ENCODE peak calls at places on chromosome 14, in nine cellular contexts. J is CD4-positive, alpha-beta memory T cell; L is stimulated activated CD8-positive, alpha-beta memory T cell treated with anti-CD3 and anti-CD28 coated beads, Interleukin-15, amount 100 ng/mL, for 1 hour; V is nephron progenitor cell; Z is activated CD4-positive, alpha-beta T cell treated with anti-CD3 and anti-CD28 coated beads for 48 hours; M is CD8-positive, alpha-beta memory T cell; H is endothelial cell; I is ELF-1; P is activated naive CD4-positive, alpha-beta T cell treated with Interleukin-2 at 50 U/mL for 16 hours. Y is an unnamed sample.

GRCh38 chr14:68248481-68249255 is 429.1 kb downstream of the RAD51B start:
- DNase-seq in J (peak), L (no peak), V (peak), Z (no peak), M (peak), H (no peak), I (peak), P (no peak), Y (peak)

GRCh38 chr14:33452982-33453381 is 497.9 kb downstream of the EGLN3 start:
- DNase-seq in J (no peak), L (no peak), V (no peak), Z (no peak), M (no peak), H (no peak), I (no peak), P (no peak), Y (no peak)

GRCh38 chr14:75363156-75363555 is 64.7 kb upstream of the JDP2 start:
- DNase-seq in J (no peak), L (no peak), V (no peak), Z (no peak), M (no peak), H (no peak), I (no peak), P (no peak), Y (no peak)

GRCh38 chr14:88340357-88340756 is 17.3 kb upstream of the KCNK10 start:
- DNase-seq in J (no peak), L (no peak), V (no peak), Z (no peak), M (no peak), H (no peak), I (no peak), P (no peak), Y (no peak)

GRCh38 chr14:55245657-55246268 is 25.5 kb upstream of the FBXO34 start:
- DNase-seq in J (peak), L (no peak), V (no peak), Z (peak), M (peak), H (peak), I (no peak), P (no peak), Y (no peak)

GRCh38 chr14:34700622-34701130 is 13.7 kb downstream of the CFL2 start:
- DNase-seq in J (no peak), L (no peak), V (no peak), Z (no peak), M (no peak), H (no peak), I (no peak), P (no peak), Y (no peak)

GRCh38 chr14:51293926-51294290 is 53.9 kb downstream of the TMX1 start:
- DNase-seq in J (no peak), L (no peak), V (no peak), Z (no peak), M (no peak), H (no peak), I (no peak), P (no peak), Y (no peak)

GRCh38 chr14:90580381-90581335 is 183.8 kb downstream of the CALM1 start:
- DNase-seq in J (no peak), L (no peak), V (peak), Z (no peak), M (no peak), H (no peak), I (no peak), P (no peak), Y (no peak)

GRCh38 chr14:65208548-65208947 is 106.2 kb upstream of the MAX start:
- DNase-seq in J (no peak), L (no peak), V (no peak), Z (no peak), M (no peak), H (no peak), I (no peak), P (no peak), Y (no peak)

GRCh38 chr14:95876769-95877490 is at the start of gene TUNAR:
- DNase-seq in J (no peak), L (no peak), V (peak), Z (no peak), M (no peak), H (peak), I (peak), P (no peak), Y (no peak)

GRCh38 chr14:65732112-65732511 is 319.6 kb downstream of the FUT8 start:
- DNase-seq in J (no peak), L (no peak), V (no peak), Z (no peak), M (no peak), H (no peak), I (no peak), P (no peak), Y (no peak)

GRCh38 chr14:51014625-51015024 is 70.3 kb upstream of the PYGL start:
- DNase-seq in J (no peak), L (no peak), V (no peak), Z (no peak), M (no peak), H (no peak), I (no peak), P (no peak), Y (no peak)

GRCh38 chr14:102255401-102256190 is 49.4 kb downstream of the MOK start:
- DNase-seq in J (no peak), L (no peak), V (no peak), Z (no peak), M (no peak), H (no peak), I (no peak), P (no peak), Y (no peak)

GRCh38 chr14:70401643-70402042 is 15.2 kb downstream of the SYNJ2BP start:
- DNase-seq in J (no peak), L (no peak), V (no peak), Z (no peak), M (no peak), H (no peak), I (no peak), P (no peak), Y (no peak)

GRCh38 chr14:76902591-76902990 is 76.4 kb downstream of the LRRC74A start:
- DNase-seq in J (no peak), L (no peak), V (no peak), Z (no peak), M (no peak), H (no peak), I (no peak), P (no peak), Y (no peak)

GRCh38 chr14:30252151-30252550 is 306.8 kb upstream of the G2E3 start:
- DNase-seq in J (no peak), L (no peak), V (no peak), Z (no peak), M (no peak), H (no peak), I (no peak), P (no peak), Y (no peak)

GRCh38 chr14:64253672-64254071 is 40.5 kb downstream of the ESR2 start:
- DNase-seq in J (no peak), L (no peak), V (no peak), Z (no peak), M (no peak), H (no peak), I (no peak), P (no peak), Y (no peak)

GRCh38 chr14:98785578-98785977 is 486.4 kb downstream of the BCL11B start:
- DNase-seq in J (no peak), L (no peak), V (no peak), Z (no peak), M (no peak), H (no peak), I (no peak), P (no peak), Y (no peak)

GRCh38 chr14:99735189-99736135 is 51.4 kb downstream of the CYP46A1 start:
- DNase-seq in J (no peak), L (no peak), V (no peak), Z (no peak), M (no peak), H (no peak), I (no peak), P (no peak), Y (no peak)

GRCh38 chr14:26905219-26905618 is 307.4 kb upstream of the NOVA1 start:
- DNase-seq in J (no peak), L (no peak), V (no peak), Z (no peak), M (no peak), H (no peak), I (no peak), P (no peak), Y (no peak)

GRCh38 chr14:62709773-62710172 is 335.5 kb downstream of the KCNH5 start:
- DNase-seq in J (no peak), L (no peak), V (no peak), Z (no peak), M (no peak), H (no peak), I (no peak), P (no peak), Y (no peak)

GRCh38 chr14:34103176-34103575 is 152.3 kb upstream of the EGLN3 start:
- DNase-seq in J (no peak), L (no peak), V (no peak), Z (no peak), M (no peak), H (no peak), I (peak), P (no peak), Y (no peak)

GRCh38 chr14:32004300-32004699 is 72.8 kb upstream of the ARHGAP5 start:
- DNase-seq in J (no peak), L (no peak), V (no peak), Z (no peak), M (no peak), H (no peak), I (no peak), P (no peak), Y (no peak)

GRCh38 chr14:62179367-62180018 is 417.3 kb downstream of the SNAPC1 start:
- DNase-seq in J (no peak), L (no peak), V (peak), Z (peak), M (no peak), H (peak), I (peak), P (no peak), Y (peak)

GRCh38 chr14:70096866-70097265 is 91.9 kb downstream of the SLC8A3 start:
- DNase-seq in J (no peak), L (no peak), V (peak), Z (no peak), M (no peak), H (peak), I (peak), P (no peak), Y (no peak)

GRCh38 chr14:64841121-64841611 is 38.5 kb downstream of the SPTB start:
- DNase-seq in J (no peak), L (no peak), V (peak), Z (no peak), M (no peak), H (peak), I (peak), P (no peak), Y (no peak)

GRCh38 chr14:104136472-104137296 is 1.7 kb upstream of the KIF26A start:
- DNase-seq in J (no peak), L (no peak), V (peak), Z (peak), M (no peak), H (no peak), I (no peak), P (no peak), Y (no peak)

GRCh38 chr14:34179723-34180122 is 228.8 kb upstream of the EGLN3 start:
- DNase-seq in J (no peak), L (no peak), V (no peak), Z (no peak), M (no peak), H (no peak), I (no peak), P (no peak), Y (no peak)

GRCh38 chr14:61080591-61081010 is 99.6 kb downstream of the SLC38A6 start:
- DNase-seq in J (no peak), L (no peak), V (no peak), Z (no peak), M (no peak), H (no peak), I (peak), P (no peak), Y (no peak)

Y was measured in uterus.